ENCODE peak calls at places on chromosomes 2 and 18, in four cellular contexts. V is NCI-H1694, D is neural crest cell, P is upper lobe of left lung. O is an unnamed sample.

GRCh38 chr2:107588960-107589542 is 237.6 kb upstream of the RGPD4 start:
- DNase-seq in V (peak; percentile 12), D (no peak), P (no peak), O (peak; percentile 4)

GRCh38 chr2:154700142-154700541 is 1.6 kb downstream of the KCNJ3 start:
- DNase-seq in V (peak; percentile 15), D (no peak), P (no peak), O (no peak)

GRCh38 chr2:10521356-10521755 is 73.2 kb upstream of the ODC1 start:
- DNase-seq in V (no peak), D (no peak), P (peak; percentile 6), O (no peak)

GRCh38 chr2:152694161-152694661 is 23.1 kb downstream of the PRPF40A start:
- DNase-seq in V (no peak), D (no peak), P (no peak), O (peak; percentile 89)

GRCh38 chr2:39093208-39093898 is 27.5 kb downstream of the SOS1 start:
- DNase-seq in V (no peak), D (no peak), P (no peak), O (no peak)

GRCh38 chr2:142872900-142873724 is 4.4 kb upstream of the KYNU start:
- DNase-seq in V (no peak), D (no peak), P (no peak), O (peak; percentile 92)

GRCh38 chr2:36172828-36173227 is 182.8 kb upstream of the CRIM1 start:
- DNase-seq in V (no peak), D (no peak), P (no peak), O (no peak)

GRCh38 chr18:48948112-48949050 is 2.4 kb downstream of the SMAD7 start:
- DNase-seq in V (no peak), D (peak; percentile 38), P (peak; percentile 66), O (peak; percentile 92)

GRCh38 chr2:175418224-175418843 is 236.8 kb upstream of the ATP5MC3 start:
- DNase-seq in V (no peak), D (no peak), P (no peak), O (no peak)

GRCh38 chr2:101827246-101827645 is 129.7 kb downstream of the MAP4K4 start:
- DNase-seq in V (no peak), D (no peak), P (no peak), O (peak; percentile 98)

GRCh38 chr18:53798516-53798915 is 426.0 kb downstream of the MBD2 start:
- DNase-seq in V (no peak), D (no peak), P (no peak), O (no peak)

GRCh38 chr2:42249284-42249683 is 80.1 kb downstream of the EML4 start:
- DNase-seq in V (no peak), D (no peak), P (no peak), O (no peak)

GRCh38 chr2:55384786-55385185 is 34.9 kb downstream of the CCDC88A start:
- DNase-seq in V (no peak), D (no peak), P (no peak), O (peak; percentile 65)

GRCh38 chr2:5507374-5507773 is 184.8 kb upstream of the SOX11 start:
- DNase-seq in V (no peak), D (no peak), P (no peak), O (no peak)

GRCh38 chr2:169734172-169734847 is 678 bp downstream of the KLHL23 start:
- DNase-seq in V (no peak), D (peak; percentile 50), P (no peak), O (no peak)

O was measured in amniotic epithelial cell.